ENCODE peak calls at places on chromosome 19, in seven cellular contexts. K, R, C, V, Y, L and O are unnamed samples.

GRCh38 chr19:38263696-38264485 is 482 bp upstream of the SPINT2 start:
- DNase-seq in V (peak), L (no peak), Y (peak), K (no peak), C (peak), R (no peak), O (peak)

GRCh38 chr19:40780582-40780981 is 2.5 kb downstream of the RAB4B start:
- DNase-seq in L (no peak), R (no peak), C (no peak), Y (no peak), K (no peak), V (no peak), O (no peak)

GRCh38 chr19:3620145-3620816 is 6.3 kb downstream of the CACTIN start:
- DNase-seq in Y (no peak), K (no peak), R (no peak), L (no peak), V (no peak), C (no peak), O (no peak)

GRCh38 chr19:31232220-31232619 is 117.0 kb downstream of the TSHZ3 start:
- DNase-seq in R (peak), L (no peak), Y (no peak), K (no peak), C (no peak), V (no peak), O (no peak)

GRCh38 chr19:35165200-35166058 is 10.9 kb downstream of the FXYD5 start:
- DNase-seq in L (no peak), C (no peak), K (no peak), R (no peak), Y (no peak), V (no peak), O (no peak)

GRCh38 chr19:10551698-10552301 is 8.1 kb downstream of the ATG4D start:
- DNase-seq in L (no peak), K (no peak), V (no peak), R (peak), C (no peak), Y (peak), O (peak)

GRCh38 chr19:6383188-6383587 is 7.5 kb upstream of the PSPN start:
- DNase-seq in Y (no peak), C (no peak), V (no peak), R (no peak), L (no peak), K (no peak), O (no peak)

GRCh38 chr19:41442473-41443360 is at the start of gene ERICH4:
- DNase-seq in C (no peak), K (no peak), R (no peak), Y (no peak), L (no peak), V (no peak), O (no peak)

GRCh38 chr19:42115705-42116104 is 16.5 kb downstream of the POU2F2 start:
- DNase-seq in V (no peak), L (no peak), Y (no peak), R (no peak), K (no peak), C (no peak), O (no peak)

GRCh38 chr19:18725755-18726416 is 42.4 kb downstream of the CRTC1 start:
- DNase-seq in V (no peak), Y (no peak), R (peak), C (no peak), L (no peak), K (no peak), O (no peak)

GRCh38 chr19:19642506-19643157 is 825 bp downstream of the GMIP start:
- DNase-seq in C (no peak), K (no peak), L (no peak), R (no peak), V (no peak), Y (peak), O (peak)

GRCh38 chr19:6047741-6048231 is 62.5 kb downstream of the RFX2 start:
- DNase-seq in K (no peak), Y (peak), L (peak), R (peak), V (no peak), C (no peak), O (peak)

GRCh38 chr19:47573076-47574026 is at the start of gene ZNF541:
- DNase-seq in C (peak), Y (peak), L (peak), V (peak), K (peak), R (peak), O (no peak)

GRCh38 chr19:3577741-3578344 is 5.1 kb downstream of the HMG20B start:
- DNase-seq in L (no peak), C (no peak), R (no peak), Y (peak), V (no peak), K (no peak), O (no peak)

GRCh38 chr19:6528544-6529121 is 2.2 kb upstream of the TNFSF9 start:
- DNase-seq in R (no peak), V (peak), L (peak), C (peak), Y (peak), K (peak), O (no peak)

GRCh38 chr19:43759515-43759914 is 4.8 kb upstream of the SMG9 start:
- DNase-seq in L (no peak), C (no peak), K (peak), Y (no peak), V (no peak), R (peak), O (peak)

GRCh38 chr19:584240-585001 is 5.3 kb upstream of the HCN2 start:
- DNase-seq in C (peak), L (no peak), K (peak), V (no peak), R (peak), Y (peak), O (peak)

GRCh38 chr19:12035220-12036172 is at the start of gene ZNF433:
- DNase-seq in R (peak), K (peak), Y (peak), V (peak), C (peak), L (peak), O (peak)

GRCh38 chr19:1850809-1851544 is 2.7 kb upstream of the REXO1 start:
- DNase-seq in C (no peak), Y (no peak), K (no peak), V (no peak), L (no peak), R (no peak), O (no peak)
- TF ChIP-seq CTCF in C (peak), Y (peak), K (no peak), V (no peak), L (no peak), R (peak), O (peak)

DNA sequence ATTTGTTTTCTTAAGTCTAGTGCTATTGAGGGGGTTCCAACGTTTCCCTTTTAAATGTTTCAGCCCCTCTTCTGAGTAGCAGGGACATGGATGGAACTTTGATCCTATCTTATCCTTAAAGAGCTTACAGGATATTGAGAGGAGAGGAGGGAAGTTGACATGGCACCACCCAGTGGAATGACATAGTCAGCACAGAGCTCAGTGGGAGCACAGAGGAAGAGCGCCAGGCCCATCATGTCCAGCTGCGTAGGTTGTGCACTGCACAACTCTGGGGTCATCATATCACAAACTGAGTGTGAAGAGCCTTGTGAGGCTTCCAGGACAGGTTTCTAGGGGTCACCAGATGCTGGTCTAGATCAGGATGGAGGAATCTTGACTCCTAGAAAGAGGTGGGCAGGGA is 4.6 kb upstream of the CDC42EP5 start:
- DNase-seq in R (no peak), L (no peak), C (no peak), K (no peak), Y (no peak), V (no peak), O (no peak)
- TF ChIP-seq CTCF in R (peak), L (no peak), C (no peak), K (no peak), Y (no peak), V (no peak), O (no peak)

GRCh38 chr19:13902993-13903555 is 2.8 kb downstream of the BRME1 start:
- DNase-seq in K (no peak), Y (no peak), V (no peak), L (no peak), R (peak), C (peak), O (peak)
- TF ChIP-seq CTCF in K (peak), Y (peak), V (no peak), L (no peak), R (peak), C (peak), O (peak)

DNA sequence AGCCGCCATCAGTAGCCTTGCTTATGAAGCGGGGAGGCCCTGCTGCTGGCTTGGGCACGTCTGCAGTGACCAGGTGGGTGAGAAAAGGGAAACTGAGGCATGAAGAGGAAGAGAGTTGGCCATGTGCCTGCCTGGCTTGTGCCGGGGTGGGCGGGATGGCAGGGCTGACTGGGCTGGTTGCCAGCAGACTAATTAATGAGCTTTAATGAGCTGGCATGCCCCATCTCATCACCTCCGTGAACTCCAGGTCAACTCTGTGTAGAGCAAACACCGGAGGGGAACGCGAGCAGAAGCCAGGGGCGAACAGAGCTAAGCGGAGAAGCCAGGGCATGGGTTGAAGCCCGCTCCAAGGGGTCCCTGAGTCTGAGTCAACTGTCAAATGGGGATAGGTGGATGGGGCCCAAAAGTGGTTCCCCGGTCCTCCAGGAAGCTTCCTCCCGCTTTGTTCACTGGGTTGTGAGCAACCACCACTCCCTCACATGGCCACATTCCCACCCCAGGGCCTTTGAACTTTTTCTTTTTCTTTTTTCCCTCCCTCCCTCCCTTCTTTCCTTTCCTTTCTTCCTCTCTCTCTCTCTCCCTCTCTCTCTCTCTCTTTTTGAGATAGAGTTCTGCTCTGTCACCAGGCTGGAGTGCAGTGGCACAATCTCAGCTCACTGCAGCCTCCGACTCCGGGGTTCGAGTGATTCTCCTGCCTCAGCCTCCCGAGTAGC is 8.7 kb downstream of the NR2F6 start:
- DNase-seq in V (no peak), L (no peak), Y (no peak), C (no peak), R (no peak), K (no peak), O (no peak)
- TF ChIP-seq CTCF in V (no peak), L (no peak), Y (no peak), C (no peak), R (no peak), K (no peak), O (no peak)